ENCODE peak calls at places on chromosome 14, in six cellular contexts. M is GM23338, S is GM12892, K is SK-N-SH, D is stomach, B is sigmoid colon. P is an unnamed sample.

GRCh38 chr14:100052819-100053218 is 12.4 kb upstream of the EVL start:
- DNase-seq in B (no peak), M (no peak), D (no peak), S (no peak), K (no peak), P (no peak)

GRCh38 chr14:22630486-22630885 is 13.7 kb downstream of the OR6J1 start:
- DNase-seq in B (no peak), S (no peak), D (no peak), K (no peak), M (no peak), P (no peak)

GRCh38 chr14:98931911-98932310 is 340.1 kb downstream of the BCL11B start:
- DNase-seq in S (no peak), D (peak), K (no peak), B (peak), M (no peak), P (peak)

GRCh38 chr14:82626156-82627055 is 1092.8 kb upstream of the SEL1L start:
- DNase-seq in B (no peak), S (no peak), K (no peak), D (no peak), M (no peak), P (no peak)

GRCh38 chr14:103480595-103480994 is 42.0 kb downstream of the CKB start:
- DNase-seq in B (no peak), M (no peak), D (no peak), K (no peak), S (no peak), P (no peak)

GRCh38 chr14:35534130-35534883 is at the start of gene INSM2:
- DNase-seq in K (no peak), D (no peak), B (no peak), S (no peak), M (peak), P (no peak)

GRCh38 chr14:54686219-54686870 is 119.4 kb downstream of the SAMD4A start:
- DNase-seq in K (no peak), D (no peak), M (no peak), B (peak), S (no peak), P (no peak)

GRCh38 chr14:100532916-100533630 is 54.1 kb downstream of the BEGAIN start:
- DNase-seq in K (peak), S (no peak), B (peak), M (no peak), D (peak), P (peak)

DNA sequence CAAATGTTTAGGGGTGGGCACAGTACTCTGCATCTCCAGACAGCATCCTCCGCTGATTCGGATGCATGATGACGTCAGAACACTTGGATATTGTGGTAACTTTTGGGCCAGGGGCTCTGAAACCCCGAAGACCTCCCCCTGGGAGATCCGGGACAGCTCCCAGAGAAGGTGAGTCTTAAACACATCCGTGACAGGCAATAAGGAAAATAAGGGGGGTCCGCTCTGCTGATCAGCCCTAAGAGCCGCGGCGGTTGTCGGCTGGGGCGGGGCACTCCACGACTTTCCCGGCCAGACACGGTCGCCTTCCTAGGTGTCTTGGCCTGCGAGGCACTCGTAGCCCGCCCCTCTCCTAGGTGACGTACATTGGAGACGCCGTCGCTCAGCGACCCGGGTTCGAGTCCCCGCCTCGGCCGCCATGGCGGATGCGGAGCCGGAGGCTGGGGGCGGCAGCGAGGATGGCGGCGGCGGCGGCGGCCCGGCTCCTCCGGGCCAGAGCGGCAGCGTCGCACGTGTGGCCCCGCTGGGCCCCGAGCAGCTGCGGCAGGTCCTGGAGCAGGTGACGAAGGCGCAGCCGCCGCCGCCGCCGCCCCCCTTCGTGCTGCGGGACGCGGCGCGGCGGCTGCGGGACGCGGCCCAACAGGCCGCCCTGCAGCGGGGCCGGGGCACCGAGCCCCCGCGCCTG is at the start of gene ZNF839:
- DNase-seq in K (peak), M (peak), S (peak), B (peak), D (peak), P (peak)
- TF ChIP-seq POLR2AphosphoS5 in K (peak), M (peak), S (no peak), B (peak), D (peak), P (peak)

DNA sequence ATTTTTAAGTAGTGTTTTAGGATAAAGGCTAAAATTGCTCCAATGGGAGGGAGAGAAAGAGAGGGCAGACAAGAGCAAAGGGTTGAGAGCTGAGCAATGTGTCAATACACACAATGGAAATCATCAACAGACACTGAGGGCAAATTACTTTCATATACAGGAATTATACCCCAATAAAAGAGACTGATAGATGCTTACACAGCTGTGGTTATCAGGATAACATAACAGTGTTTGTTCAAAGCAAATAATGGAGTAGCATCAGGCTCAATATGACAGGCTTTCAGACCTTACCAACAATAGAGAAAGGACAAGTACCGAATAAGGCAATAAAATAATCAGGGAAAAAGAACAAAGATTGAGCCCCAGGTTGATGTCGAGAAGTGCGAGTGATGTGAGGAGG is 53.4 kb upstream of the DIO2 start:
- DNase-seq in D (no peak), B (no peak), M (no peak), K (no peak), S (no peak), P (no peak)
- TF ChIP-seq POLR2AphosphoS5 in D (no peak), B (no peak), M (no peak), K (no peak), S (no peak), P (no peak)

GRCh38 chr14:101960225-101960624 is 4.1 kb upstream of the DYNC1H1 start:
- DNase-seq in B (no peak), S (no peak), M (peak), D (no peak), K (no peak), P (no peak)

GRCh38 chr14:101961746-101962502 is 2.4 kb upstream of the DYNC1H1 start:
- DNase-seq in K (no peak), D (no peak), S (no peak), M (peak), B (no peak), P (no peak)

GRCh38 chr14:101962503-101962874 is 1.9 kb upstream of the DYNC1H1 start:
- DNase-seq in K (peak), D (peak), S (no peak), M (no peak), B (peak), P (no peak)

GRCh38 chr14:101963052-101963451 is 1.3 kb upstream of the DYNC1H1 start:
- DNase-seq in B (no peak), M (no peak), K (no peak), D (no peak), S (no peak), P (peak)

DNA sequence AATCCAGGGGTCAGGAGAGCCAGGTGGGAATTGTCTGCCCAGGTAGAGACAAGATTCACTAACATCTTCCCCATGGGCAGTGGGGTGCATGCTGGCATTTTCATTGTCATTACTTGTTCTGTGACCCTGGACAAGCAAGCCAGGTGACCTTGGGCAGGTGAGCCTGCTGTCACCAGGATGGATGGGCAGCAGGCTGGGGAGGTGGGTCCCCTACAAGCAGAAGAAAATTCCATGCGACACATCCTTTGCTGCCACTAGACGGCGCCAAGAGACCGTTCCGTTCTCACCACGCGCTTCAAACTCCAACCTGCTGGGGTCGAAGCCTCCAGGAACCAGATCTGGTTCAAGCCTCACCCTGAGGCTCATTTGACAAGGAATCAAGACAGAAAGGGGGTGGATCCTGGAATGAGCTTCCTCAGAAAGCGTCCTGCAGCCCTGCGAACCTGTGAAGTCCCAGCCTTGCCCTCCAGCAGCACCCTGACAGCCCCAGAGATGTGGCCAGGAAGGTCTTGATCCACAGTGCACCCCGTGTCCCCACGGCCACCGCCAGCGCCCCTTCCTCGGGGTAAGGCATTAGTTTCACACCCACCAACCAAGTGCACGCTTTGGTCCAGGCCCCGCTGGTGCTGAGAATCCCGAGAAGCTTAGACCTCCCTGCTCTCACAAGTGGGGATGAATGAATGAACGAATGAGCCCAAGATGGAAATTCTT is 3.2 kb upstream of the DYNC1H1 start:
- DNase-seq in S (peak), K (peak), B (peak), D (peak), M (peak), P (peak)
- TF ChIP-seq POLR2AphosphoS5 in S (no peak), K (no peak), B (no peak), D (no peak), M (no peak), P (no peak)

DNA sequence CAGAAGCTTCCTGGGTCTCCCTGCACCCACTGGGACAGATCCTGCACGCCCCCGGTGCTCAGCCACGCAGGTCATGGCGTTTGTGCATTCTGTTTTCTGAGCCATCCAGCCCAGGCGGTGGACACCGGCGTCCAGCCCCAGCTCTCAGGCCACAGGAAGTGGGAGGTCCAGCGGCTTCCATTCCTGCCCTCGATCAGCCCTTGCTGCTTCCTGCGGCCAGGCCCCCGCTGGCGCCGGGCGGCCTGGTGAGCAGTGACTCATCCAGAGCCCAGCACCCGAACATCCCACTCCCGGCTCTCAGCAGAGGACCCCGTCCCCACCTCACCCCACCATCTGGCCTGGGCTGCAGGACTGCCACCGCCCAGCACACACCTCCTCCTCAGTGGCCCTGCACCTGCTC is 18.0 kb upstream of the NUDT14 start:
- DNase-seq in S (no peak), K (no peak), M (no peak), D (no peak), B (no peak), P (no peak)
- TF ChIP-seq POLR2AphosphoS5 in S (no peak), K (no peak), M (no peak), D (no peak), B (no peak), P (no peak)

GRCh38 chr14:105204931-105205717 is 24.0 kb upstream of the NUDT14 start:
- DNase-seq in M (no peak), D (no peak), K (no peak), B (no peak), S (no peak), P (no peak)

GRCh38 chr14:105203701-105204100 is 22.6 kb upstream of the NUDT14 start:
- DNase-seq in S (no peak), D (no peak), K (no peak), B (no peak), M (no peak), P (no peak)

GRCh38 chr14:105205718-105206208 is 24.7 kb upstream of the NUDT14 start:
- DNase-seq in S (no peak), M (no peak), B (no peak), D (peak), K (no peak), P (no peak)

GRCh38 chr14:105203057-105203494 is 22.0 kb upstream of the NUDT14 start:
- DNase-seq in S (peak), D (peak), B (peak), K (peak), M (peak), P (peak)

GRCh38 chr14:105204206-105204930 is 23.3 kb upstream of the NUDT14 start:
- DNase-seq in D (peak), S (no peak), B (no peak), K (no peak), M (no peak), P (no peak)
- TF ChIP-seq POLR2AphosphoS5 in D (peak), S (no peak), B (no peak), K (no peak), M (no peak), P (no peak)